ENCODE peak calls at places on chromosome 16, in five cellular contexts. J is PC-3, E is GM23248, S is trophoblast cell, Z is A549. W is an unnamed sample.

GRCh38 chr16:84084570-84085270 is 32.0 kb downstream of the MBTPS1 start:
- DNase-seq in S (peak), J (peak), E (peak), Z (peak), W (peak)

GRCh38 chr16:70737377-70738082 is 51.7 kb upstream of the MTSS2 start:
- DNase-seq in Z (no peak), J (no peak), S (peak), E (peak), W (peak)

GRCh38 chr16:10934325-10935107 is 7.8 kb downstream of the DEXI start:
- DNase-seq in J (no peak), Z (no peak), S (no peak), E (no peak), W (no peak)

GRCh38 chr16:51267676-51268075 is 116.6 kb upstream of the SALL1 start:
- DNase-seq in Z (no peak), J (no peak), S (no peak), E (no peak), W (no peak)

GRCh38 chr16:9055661-9056060 is 35.8 kb upstream of the HAPSTR1 start:
- DNase-seq in E (peak), S (peak), Z (no peak), J (no peak), W (no peak)

GRCh38 chr16:3508736-3509135 is 7.9 kb downstream of the CLUAP1 start:
- DNase-seq in S (no peak), E (no peak), J (no peak), Z (no peak), W (no peak)

GRCh38 chr16:10610499-10611184 is 30.2 kb upstream of the EMP2 start:
- DNase-seq in E (no peak), Z (no peak), J (no peak), S (peak), W (no peak)

GRCh38 chr16:88014201-88014781 is 63.1 kb downstream of the BANP start:
- DNase-seq in S (no peak), J (peak), Z (peak), E (peak), W (no peak)

GRCh38 chr16:59665618-59666220 is 931.6 kb upstream of the GOT2 start:
- DNase-seq in Z (no peak), S (no peak), E (no peak), J (no peak), W (no peak)

GRCh38 chr16:48003226-48003907 is 152.4 kb downstream of the ABCC12 start:
- DNase-seq in S (no peak), Z (no peak), E (no peak), J (no peak), W (no peak)

GRCh38 chr16:78563905-78564304 is 464.5 kb downstream of the WWOX start:
- DNase-seq in J (no peak), Z (no peak), S (no peak), E (no peak), W (no peak)

GRCh38 chr16:67509016-67509415 is 19.6 kb upstream of the RIPOR1 start:
- DNase-seq in J (no peak), S (no peak), E (no peak), Z (no peak), W (no peak)

GRCh38 chr16:85689285-85689949 is 663 bp upstream of the GINS2 start:
- DNase-seq in S (no peak), E (peak), Z (no peak), J (peak), W (no peak)

GRCh38 chr16:86080131-86080875 is 181.3 kb downstream of the IRF8 start:
- DNase-seq in E (no peak), J (no peak), S (no peak), Z (no peak), W (no peak)

DNA sequence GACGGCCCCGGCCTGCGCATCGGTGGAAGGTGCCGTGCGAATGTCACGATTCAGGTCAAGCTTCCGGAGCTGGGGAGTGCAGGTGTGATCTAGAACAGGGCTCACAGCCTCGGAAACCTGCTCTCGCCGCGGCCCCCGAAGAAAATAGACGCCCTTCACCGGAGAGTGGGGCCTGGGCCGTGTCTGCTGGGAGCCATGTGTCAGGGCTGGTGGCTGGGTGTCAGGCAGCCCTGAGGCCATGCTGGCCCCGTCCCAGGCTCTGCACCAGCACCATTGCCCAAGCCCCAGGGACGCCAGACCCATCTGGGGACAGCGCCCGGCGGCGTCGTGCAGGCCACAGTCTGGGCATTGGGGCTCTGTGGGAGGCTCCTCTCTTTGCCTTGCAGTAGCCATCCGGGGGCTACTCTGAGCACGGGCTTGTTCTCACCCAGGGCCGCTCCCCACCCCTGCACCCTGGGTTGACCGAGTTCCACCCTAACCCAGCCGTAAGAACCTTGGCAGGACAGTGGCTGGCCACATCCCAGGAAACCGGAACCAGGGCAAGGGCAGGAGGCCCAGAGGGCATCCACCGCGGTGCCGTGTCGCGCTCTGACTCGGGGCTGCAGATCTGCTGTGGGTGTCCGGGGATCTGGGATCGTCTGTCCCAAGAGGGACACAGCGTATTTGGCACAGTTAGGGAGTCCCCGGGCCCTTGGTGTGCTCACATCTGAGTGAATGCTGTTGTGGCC is 5.3 kb upstream of the NUDT16L1 start:
- DNase-seq in S (no peak), J (no peak), Z (no peak), E (no peak), W (no peak)
- H3K27ac ChIP-seq in S (no peak), J (no peak), Z (no peak), E (no peak), W (no peak)

DNA sequence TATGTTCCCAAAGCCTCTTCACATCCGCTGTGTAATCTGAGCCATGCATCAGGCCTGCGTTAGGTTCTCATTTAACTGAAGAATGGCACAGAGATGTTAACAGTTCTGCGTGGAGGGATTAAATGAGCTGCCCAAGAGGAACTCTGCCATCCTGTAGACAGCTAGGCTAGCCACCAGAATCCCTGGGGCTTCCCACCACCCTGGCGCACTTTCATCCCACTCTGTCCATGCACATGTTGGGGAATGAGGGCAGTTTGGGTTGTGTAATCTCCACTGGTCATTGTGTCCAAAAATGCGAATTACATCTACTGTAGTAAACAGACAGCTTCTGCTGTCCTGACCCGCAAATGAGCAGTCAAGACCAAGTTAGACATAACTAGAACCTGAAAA is 1.0 kb upstream of the GLG1 start:
- DNase-seq in Z (no peak), E (peak), S (peak), J (no peak), W (no peak)
- H3K4me2 ChIP-seq in Z (peak), E (peak), S (peak), J (no peak), W (peak)

DNA sequence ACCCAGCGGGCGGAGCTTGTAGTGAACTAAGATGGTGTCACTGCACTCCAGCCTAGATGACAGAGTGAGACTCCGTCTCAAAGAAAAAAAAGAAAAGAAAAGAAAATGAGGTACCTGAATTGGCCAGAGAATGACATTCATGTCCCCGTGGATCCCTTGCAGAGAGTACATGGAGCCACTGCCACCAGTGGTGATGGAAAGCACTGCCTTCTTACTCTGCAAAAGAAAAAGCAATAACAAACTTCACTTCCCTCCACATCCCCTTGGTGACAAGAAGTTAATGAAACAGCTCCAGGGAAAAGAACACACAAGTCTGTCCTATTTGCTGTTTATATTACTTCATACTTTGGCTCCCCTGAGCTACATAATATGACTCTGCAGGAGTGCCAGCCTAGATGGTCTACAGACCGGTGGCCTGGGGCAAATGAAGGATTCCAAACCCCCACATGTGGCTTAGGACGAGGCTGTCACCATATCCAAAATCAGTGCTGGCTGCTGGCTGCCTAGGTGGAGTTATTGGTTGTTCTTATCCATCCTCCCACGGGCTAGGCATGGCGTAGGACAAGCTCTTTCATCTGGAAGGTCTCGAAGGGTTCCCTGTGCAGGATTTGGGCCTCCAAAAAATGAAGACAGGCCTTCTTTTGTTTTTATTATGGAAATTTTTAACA is 13.3 kb downstream of the NQO1 start:
- DNase-seq in S (no peak), Z (no peak), E (no peak), J (no peak), W (no peak)
- H3K27ac ChIP-seq in S (no peak), Z (no peak), E (no peak), J (no peak), W (no peak)

GRCh38 chr16:50769-51591 is 2.4 kb downstream of the POLR3K start:
- DNase-seq in S (no peak), Z (no peak), E (no peak), J (no peak), W (no peak)
- H3K4me2 ChIP-seq in S (no peak), Z (no peak), E (no peak), J (peak), W (peak)

GRCh38 chr16:58286769-58287433 is 7.9 kb downstream of the PRSS54 start:
- DNase-seq in J (no peak), S (no peak), Z (no peak), E (no peak), W (no peak)

GRCh38 chr16:58290861-58291260 is 4.0 kb downstream of the PRSS54 start:
- DNase-seq in E (no peak), Z (no peak), S (no peak), J (no peak), W (no peak)

GRCh38 chr16:58292886-58293285 is 1.9 kb downstream of the PRSS54 start:
- DNase-seq in S (no peak), J (no peak), E (no peak), Z (no peak), W (no peak)
- H3K27ac ChIP-seq in S (no peak), J (no peak), E (no peak), Z (no peak), W (no peak)

GRCh38 chr16:68993885-68994284 is 111.6 kb upstream of the HAS3 start:
- DNase-seq in Z (peak), E (peak), J (peak), S (no peak), W (peak)

GRCh38 chr16:68997564-68997963 is 107.9 kb upstream of the HAS3 start:
- DNase-seq in E (no peak), S (peak), Z (no peak), J (no peak), W (peak)

GRCh38 chr16:68994324-68994723 is 111.1 kb upstream of the HAS3 start:
- DNase-seq in S (no peak), J (no peak), E (no peak), Z (peak), W (no peak)

GRCh38 chr16:68993421-68993820 is 112.0 kb upstream of the HAS3 start:
- DNase-seq in J (no peak), E (no peak), Z (no peak), S (no peak), W (no peak)

GRCh38 chr16:68995011-68995504 is 110.4 kb upstream of the HAS3 start:
- DNase-seq in J (peak), S (peak), E (peak), Z (peak), W (peak)
- H3K4me2 ChIP-seq in J (peak), S (no peak), E (peak), Z (peak), W (no peak)

DNA sequence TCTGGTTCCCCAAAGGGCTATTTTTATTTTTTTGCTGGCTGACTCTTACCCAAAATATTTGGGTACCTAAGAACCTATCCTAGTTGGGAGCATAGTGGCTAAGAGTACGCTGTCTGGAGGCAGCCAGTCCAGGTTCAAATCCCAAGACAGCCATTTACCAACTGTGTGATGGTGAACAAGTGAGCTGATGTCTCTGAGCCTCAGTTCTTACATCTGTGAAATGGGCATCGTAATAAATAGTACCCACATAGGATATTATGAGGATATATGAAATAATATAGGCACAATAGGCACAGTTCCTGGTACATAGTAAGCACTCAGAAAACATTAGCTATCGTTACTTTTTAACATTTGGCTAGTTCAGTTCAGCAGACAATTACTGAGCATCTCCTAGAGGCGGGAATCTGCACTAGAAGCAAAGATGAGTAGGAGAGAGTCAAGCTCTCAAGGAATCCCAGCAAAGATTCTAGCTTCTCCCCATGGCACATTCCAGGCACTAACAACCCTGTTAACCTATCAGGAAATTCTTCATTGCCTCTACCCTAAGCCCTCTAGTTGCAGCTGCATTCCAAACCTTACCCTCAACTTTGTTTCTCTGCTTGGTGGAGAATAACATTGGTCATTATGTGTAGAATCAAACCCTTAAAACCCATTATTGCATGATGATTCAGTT is 31.6 kb downstream of the GPR139 start:
- DNase-seq in Z (no peak), E (no peak), J (no peak), S (no peak), W (no peak)
- H3K27ac ChIP-seq in Z (no peak), E (no peak), J (no peak), S (no peak), W (no peak)

GRCh38 chr16:54587176-54587515 is 300.6 kb upstream of the IRX3 start:
- DNase-seq in J (no peak), Z (no peak), E (no peak), S (no peak), W (no peak)

GRCh38 chr16:54591816-54592246 is 305.2 kb upstream of the IRX3 start:
- DNase-seq in Z (no peak), J (no peak), S (no peak), E (no peak), W (no peak)

GRCh38 chr16:54589326-54589725 is 302.7 kb upstream of the IRX3 start:
- DNase-seq in J (no peak), S (no peak), Z (no peak), E (no peak), W (no peak)

GRCh38 chr16:54588026-54588425 is 301.4 kb upstream of the IRX3 start:
- DNase-seq in J (no peak), Z (no peak), E (no peak), S (no peak), W (no peak)

DNA sequence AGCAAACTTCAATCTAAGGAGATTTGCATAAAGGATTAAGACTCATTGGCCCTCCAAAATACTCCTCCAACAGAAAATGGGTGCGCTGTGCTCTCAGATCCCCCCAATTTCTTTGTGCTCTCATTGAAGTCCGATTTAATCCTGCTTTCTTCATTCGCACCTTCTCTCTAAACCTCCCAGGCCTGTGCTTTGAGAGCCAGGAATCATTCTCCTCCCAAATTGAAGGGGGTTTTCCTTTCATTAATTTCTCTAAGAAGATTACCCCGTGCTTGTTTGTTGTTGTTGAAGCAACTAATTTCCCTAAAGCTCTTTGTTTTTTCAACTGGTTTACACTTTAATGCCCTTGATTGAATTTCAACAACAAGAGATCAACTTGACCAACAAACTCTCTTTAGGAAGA is 304.2 kb upstream of the IRX3 start:
- DNase-seq in Z (no peak), S (no peak), J (no peak), E (no peak), W (no peak)
- H3K4me2 ChIP-seq in Z (no peak), S (no peak), J (no peak), E (no peak), W (no peak)

W was measured in PC-9.